ENCODE peak calls at places on chromosomes 13 and 19, in seven cellular contexts. One of them, this sample, is unnamed. For H3K36me3, the result is how much of the 10 kb centered on the place peaks cover.

GRCh38 chr19:46056536-46056935 is 15.7 kb upstream of the IGFL4 start:
- DNase-seq in adrenal gland: no peak
- DNase-seq in PC-9: no peak
- DNase-seq in lung: no peak
- DNase-seq in IMR-90: no peak
- DNase-seq in astrocyte: no peak
- DNase-seq in prostate gland: no peak
- DNase-seq in this sample: no peak

GRCh38 chr13:92500192-92500591 is 726.4 kb upstream of the GPC6 start:
- DNase-seq in adrenal gland: no peak
- DNase-seq in PC-9: no peak
- DNase-seq in lung: no peak
- DNase-seq in IMR-90: no peak
- DNase-seq in astrocyte: no peak
- DNase-seq in prostate gland: no peak
- DNase-seq in this sample: no peak

GRCh38 chr13:97844151-97844550 is 109.3 kb upstream of the IPO5 start:
- DNase-seq in adrenal gland: no peak
- DNase-seq in PC-9: no peak
- DNase-seq in lung: no peak
- DNase-seq in IMR-90: no peak
- DNase-seq in astrocyte: no peak
- DNase-seq in prostate gland: no peak
- DNase-seq in this sample: peak

GRCh38 chr19:43455321-43456113 is 9.9 kb downstream of the LYPD3 start:
- DNase-seq in adrenal gland: no peak
- DNase-seq in PC-9: peak
- DNase-seq in lung: no peak
- DNase-seq in IMR-90: no peak
- DNase-seq in astrocyte: no peak
- DNase-seq in prostate gland: peak
- DNase-seq in this sample: no peak

GRCh38 chr19:29579308-29579910 is 26.7 kb upstream of the POP4 start:
- DNase-seq in adrenal gland: no peak
- DNase-seq in PC-9: no peak
- DNase-seq in lung: no peak
- DNase-seq in IMR-90: no peak
- DNase-seq in astrocyte: no peak
- DNase-seq in prostate gland: no peak
- DNase-seq in this sample: no peak

GRCh38 chr13:75550159-75550567 is 572 bp downstream of the UCHL3 start:
- DNase-seq in adrenal gland: peak
- DNase-seq in PC-9: peak
- DNase-seq in lung: peak
- DNase-seq in IMR-90: peak
- DNase-seq in astrocyte: peak
- DNase-seq in prostate gland: peak
- DNase-seq in this sample: peak

GRCh38 chr19:45087531-45087930 is 5.4 kb upstream of the PPP1R37 start:
- DNase-seq in adrenal gland: no peak
- DNase-seq in PC-9: no peak
- DNase-seq in lung: no peak
- DNase-seq in IMR-90: no peak
- DNase-seq in astrocyte: no peak
- DNase-seq in prostate gland: no peak
- DNase-seq in this sample: no peak

GRCh38 chr13:105159794-105160193 is 1375.7 kb downstream of the EFNB2 start:
- DNase-seq in adrenal gland: no peak
- DNase-seq in PC-9: no peak
- DNase-seq in lung: no peak
- DNase-seq in IMR-90: no peak
- DNase-seq in astrocyte: no peak
- DNase-seq in prostate gland: no peak
- DNase-seq in this sample: no peak

GRCh38 chr19:5891938-5892771 is 11.4 kb downstream of the NDUFA11 start:
- DNase-seq in adrenal gland: peak
- DNase-seq in PC-9: no peak
- DNase-seq in lung: no peak
- DNase-seq in IMR-90: peak
- DNase-seq in astrocyte: peak
- DNase-seq in prostate gland: no peak
- DNase-seq in this sample: peak

GRCh38 chr19:4609878-4610511 is 29.3 kb upstream of the TNFAIP8L1 start:
- DNase-seq in adrenal gland: no peak
- DNase-seq in PC-9: no peak
- DNase-seq in lung: no peak
- DNase-seq in IMR-90: no peak
- DNase-seq in astrocyte: no peak
- DNase-seq in prostate gland: no peak
- DNase-seq in this sample: no peak

GRCh38 chr13:29786698-29787097 is 63.7 kb downstream of the UBL3 start:
- DNase-seq in adrenal gland: no peak
- DNase-seq in PC-9: no peak
- DNase-seq in lung: no peak
- DNase-seq in IMR-90: no peak
- DNase-seq in astrocyte: no peak
- DNase-seq in prostate gland: no peak
- DNase-seq in this sample: no peak

GRCh38 chr13:51291341-51291740 is 48.1 kb upstream of the SERPINE3 start:
- DNase-seq in adrenal gland: no peak
- DNase-seq in PC-9: no peak
- DNase-seq in lung: no peak
- DNase-seq in IMR-90: peak
- DNase-seq in astrocyte: peak
- DNase-seq in prostate gland: no peak
- DNase-seq in this sample: no peak

GRCh38 chr13:64453831-64454230 is 2776.3 kb downstream of the PCDH9 start:
- DNase-seq in adrenal gland: no peak
- DNase-seq in PC-9: no peak
- DNase-seq in lung: no peak
- DNase-seq in IMR-90: peak
- DNase-seq in astrocyte: no peak
- DNase-seq in prostate gland: no peak
- DNase-seq in this sample: no peak

GRCh38 chr13:51303063-51303552 is 36.4 kb upstream of the SERPINE3 start:
- DNase-seq in adrenal gland: no peak
- DNase-seq in PC-9: no peak
- DNase-seq in lung: no peak
- DNase-seq in IMR-90: no peak
- DNase-seq in astrocyte: no peak
- DNase-seq in prostate gland: no peak
- DNase-seq in this sample: no peak

GRCh38 chr13:22175815-22176214 is 504.9 kb downstream of the FGF9 start:
- DNase-seq in adrenal gland: no peak
- DNase-seq in PC-9: no peak
- DNase-seq in lung: no peak
- DNase-seq in IMR-90: no peak
- DNase-seq in astrocyte: no peak
- DNase-seq in prostate gland: no peak
- DNase-seq in this sample: no peak

GRCh38 chr19:27676334-27676733 is 1536.6 kb downstream of the UQCRFS1 start:
- DNase-seq in adrenal gland: no peak
- DNase-seq in PC-9: no peak
- DNase-seq in lung: peak
- DNase-seq in IMR-90: no peak
- DNase-seq in astrocyte: no peak
- DNase-seq in prostate gland: no peak
- DNase-seq in this sample: no peak

GRCh38 chr19:3932931-3933810 is at the start of gene NMRK2:
- DNase-seq in adrenal gland: peak
- DNase-seq in PC-9: no peak
- DNase-seq in lung: no peak
- DNase-seq in IMR-90: no peak
- DNase-seq in astrocyte: no peak
- DNase-seq in prostate gland: no peak
- DNase-seq in this sample: no peak

GRCh38 chr13:30803791-30804190 is 68.4 kb downstream of the ALOX5AP start:
- DNase-seq in adrenal gland: no peak
- DNase-seq in PC-9: no peak
- DNase-seq in lung: no peak
- DNase-seq in IMR-90: no peak
- DNase-seq in astrocyte: no peak
- DNase-seq in prostate gland: no peak
- DNase-seq in this sample: no peak

GRCh38 chr13:110108348-110109139 is 198.4 kb downstream of the COL4A1 start:
- DNase-seq in adrenal gland: peak
- DNase-seq in PC-9: peak
- DNase-seq in lung: peak
- DNase-seq in IMR-90: peak
- DNase-seq in astrocyte: peak
- DNase-seq in prostate gland: peak
- DNase-seq in this sample: peak

GRCh38 chr19:8487137-8487851 is 15.1 kb downstream of the PRAM1 start:
- DNase-seq in adrenal gland: peak
- DNase-seq in PC-9: no peak
- DNase-seq in lung: peak
- DNase-seq in IMR-90: no peak
- DNase-seq in astrocyte: no peak
- DNase-seq in prostate gland: no peak
- DNase-seq in this sample: no peak

GRCh38 chr13:32577032-32577431 is 9.2 kb upstream of the PDS5B start:
- DNase-seq in adrenal gland: no peak
- DNase-seq in PC-9: no peak
- DNase-seq in lung: no peak
- DNase-seq in IMR-90: no peak
- DNase-seq in astrocyte: no peak
- DNase-seq in prostate gland: no peak
- DNase-seq in this sample: no peak

GRCh38 chr19:8575467-8575997 is 1.7 kb downstream of the MYO1F start:
- DNase-seq in adrenal gland: no peak
- DNase-seq in PC-9: peak
- DNase-seq in lung: no peak
- DNase-seq in IMR-90: peak
- DNase-seq in astrocyte: peak
- DNase-seq in prostate gland: no peak
- DNase-seq in this sample: peak

GRCh38 chr19:35349614-35350521 is 2.2 kb downstream of the FFAR1 start:
- DNase-seq in adrenal gland: no peak
- DNase-seq in PC-9: no peak
- DNase-seq in lung: no peak
- DNase-seq in IMR-90: no peak
- DNase-seq in astrocyte: no peak
- DNase-seq in prostate gland: no peak
- DNase-seq in this sample: no peak

GRCh38 chr19:38703509-38703908 is 40.8 kb downstream of the CAPN12 start:
- DNase-seq in adrenal gland: no peak
- DNase-seq in PC-9: no peak
- DNase-seq in lung: no peak
- DNase-seq in IMR-90: no peak
- DNase-seq in astrocyte: no peak
- DNase-seq in prostate gland: no peak
- DNase-seq in this sample: no peak

GRCh38 chr19:38701455-38702063 is 42.7 kb downstream of the CAPN12 start:
- DNase-seq in adrenal gland: no peak
- DNase-seq in PC-9: no peak
- DNase-seq in lung: no peak
- DNase-seq in IMR-90: peak
- DNase-seq in astrocyte: no peak
- DNase-seq in prostate gland: no peak
- DNase-seq in this sample: no peak

GRCh38 chr19:38700933-38701454 is 43.3 kb downstream of the CAPN12 start:
- DNase-seq in adrenal gland: no peak
- DNase-seq in PC-9: no peak
- DNase-seq in lung: no peak
- DNase-seq in IMR-90: no peak
- DNase-seq in astrocyte: no peak
- DNase-seq in prostate gland: no peak
- DNase-seq in this sample: no peak

GRCh38 chr19:38700350-38700932 is 43.8 kb downstream of the CAPN12 start:
- DNase-seq in adrenal gland: no peak
- DNase-seq in PC-9: no peak
- DNase-seq in lung: no peak
- DNase-seq in IMR-90: no peak
- DNase-seq in astrocyte: no peak
- DNase-seq in prostate gland: no peak
- DNase-seq in this sample: no peak

DNA sequence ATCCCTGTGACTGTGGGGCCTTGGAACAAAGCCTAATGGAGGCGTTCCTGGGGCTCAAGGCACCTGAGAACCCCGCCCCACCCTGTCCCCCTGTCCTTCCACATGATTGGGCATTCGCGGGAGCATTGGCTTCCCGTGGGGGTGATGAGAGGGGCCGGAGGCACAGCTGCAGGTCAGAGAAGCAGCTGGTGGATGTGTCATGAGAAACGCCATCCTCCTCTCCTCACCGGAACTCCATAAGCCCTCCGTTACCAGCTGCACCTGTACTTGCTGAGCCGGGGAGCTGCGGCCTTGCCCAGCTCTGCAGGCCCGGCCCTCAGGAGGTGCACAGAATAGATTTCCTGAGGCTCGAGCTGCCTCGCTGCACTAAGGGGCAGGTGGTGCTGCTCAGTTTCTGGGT is 42.0 kb downstream of the CAPN12 start:
- DNase-seq in adrenal gland: no peak
- DNase-seq in PC-9: no peak
- DNase-seq in lung: no peak
- DNase-seq in IMR-90: no peak
- DNase-seq in astrocyte: no peak
- DNase-seq in prostate gland: no peak
- DNase-seq in this sample: no peak
- H3K36me3 ChIP-seq in adrenal gland: half or more
- H3K36me3 ChIP-seq in PC-9: half or more
- H3K36me3 ChIP-seq in lung: half or more
- H3K36me3 ChIP-seq in IMR-90: half or more
- H3K36me3 ChIP-seq in astrocyte: half or more
- H3K36me3 ChIP-seq in prostate gland: under half
- H3K36me3 ChIP-seq in this sample: half or more

GRCh38 chr13:73966331-73966730 is 167.9 kb downstream of the KLF12 start:
- DNase-seq in adrenal gland: no peak
- DNase-seq in PC-9: no peak
- DNase-seq in lung: no peak
- DNase-seq in IMR-90: no peak
- DNase-seq in astrocyte: no peak
- DNase-seq in prostate gland: no peak
- DNase-seq in this sample: no peak
- H3K4me3 ChIP-seq in adrenal gland: no peak
- H3K4me3 ChIP-seq in PC-9: no peak
- H3K4me3 ChIP-seq in lung: no peak
- H3K4me3 ChIP-seq in IMR-90: no peak
- H3K4me3 ChIP-seq in astrocyte: no peak
- H3K4me3 ChIP-seq in prostate gland: no peak
- H3K4me3 ChIP-seq in this sample: no peak

GRCh38 chr13:60629158-60629557 is 232.1 kb downstream of the TDRD3 start:
- DNase-seq in adrenal gland: no peak
- DNase-seq in PC-9: no peak
- DNase-seq in lung: no peak
- DNase-seq in IMR-90: no peak
- DNase-seq in astrocyte: no peak
- DNase-seq in prostate gland: no peak
- DNase-seq in this sample: no peak

GRCh38 chr13:60623131-60623530 is 226.1 kb downstream of the TDRD3 start:
- DNase-seq in adrenal gland: no peak
- DNase-seq in PC-9: no peak
- DNase-seq in lung: no peak
- DNase-seq in IMR-90: no peak
- DNase-seq in astrocyte: no peak
- DNase-seq in prostate gland: no peak
- DNase-seq in this sample: no peak

GRCh38 chr13:60627071-60627686 is 230.2 kb downstream of the TDRD3 start:
- DNase-seq in adrenal gland: peak
- DNase-seq in PC-9: peak
- DNase-seq in lung: no peak
- DNase-seq in IMR-90: peak
- DNase-seq in astrocyte: peak
- DNase-seq in prostate gland: no peak
- DNase-seq in this sample: peak
- TF ChIP-seq CTCF in adrenal gland: peak
- TF ChIP-seq CTCF in PC-9: peak
- TF ChIP-seq CTCF in lung: no peak
- TF ChIP-seq CTCF in IMR-90: peak
- TF ChIP-seq CTCF in astrocyte: peak
- TF ChIP-seq CTCF in prostate gland: peak
- TF ChIP-seq CTCF in this sample: peak

GRCh38 chr19:1832046-1832663 is 16.1 kb downstream of the REXO1 start:
- DNase-seq in adrenal gland: no peak
- DNase-seq in PC-9: no peak
- DNase-seq in lung: no peak
- DNase-seq in IMR-90: no peak
- DNase-seq in astrocyte: no peak
- DNase-seq in prostate gland: no peak
- DNase-seq in this sample: no peak
- H3K36me3 ChIP-seq in adrenal gland: under half
- H3K36me3 ChIP-seq in PC-9: under half
- H3K36me3 ChIP-seq in lung: under half
- H3K36me3 ChIP-seq in IMR-90: under half
- H3K36me3 ChIP-seq in astrocyte: under half
- H3K36me3 ChIP-seq in prostate gland: under half
- H3K36me3 ChIP-seq in this sample: under half